ENCODE peak calls at places on chromosome 17, in ten cellular contexts. One of them, this sample, is unnamed. For H3K27me3, the result is how much of the 10 kb centered on the place peaks cover.

GRCh38 chr17:28774206-28774605 is 30.4 kb downstream of the TRAF4 start:
- DNase-seq in uterus: no peak
- DNase-seq in IMR-90: no peak
- DNase-seq in neural progenitor cell: no peak
- DNase-seq in HCT116: no peak
- DNase-seq in left ventricle myocardium inferior: no peak
- DNase-seq in bronchial epithelial cell: no peak
- DNase-seq in sigmoid colon: no peak
- DNase-seq in heart right ventricle: no peak
- DNase-seq in neuronal stem cell: no peak
- DNase-seq in this sample: no peak

GRCh38 chr17:7015587-7016020 is 3.2 kb downstream of the RNASEK start:
- DNase-seq in uterus: no peak
- DNase-seq in IMR-90: no peak
- DNase-seq in neural progenitor cell: no peak
- DNase-seq in HCT116: no peak
- DNase-seq in left ventricle myocardium inferior: no peak
- DNase-seq in bronchial epithelial cell: no peak
- DNase-seq in sigmoid colon: no peak
- DNase-seq in heart right ventricle: no peak
- DNase-seq in neuronal stem cell: no peak
- DNase-seq in this sample: no peak

GRCh38 chr17:28334176-28334575 is 1.1 kb downstream of the IFT20 start:
- DNase-seq in uterus: no peak
- DNase-seq in IMR-90: peak
- DNase-seq in neural progenitor cell: no peak
- DNase-seq in HCT116: no peak
- DNase-seq in left ventricle myocardium inferior: no peak
- DNase-seq in bronchial epithelial cell: no peak
- DNase-seq in sigmoid colon: peak
- DNase-seq in heart right ventricle: no peak
- DNase-seq in neuronal stem cell: no peak
- DNase-seq in this sample: no peak

GRCh38 chr17:79996291-79996690 is 39.4 kb downstream of the TBC1D16 start:
- DNase-seq in uterus: no peak
- DNase-seq in IMR-90: no peak
- DNase-seq in neural progenitor cell: no peak
- DNase-seq in HCT116: no peak
- DNase-seq in left ventricle myocardium inferior: no peak
- DNase-seq in bronchial epithelial cell: no peak
- DNase-seq in sigmoid colon: no peak
- DNase-seq in heart right ventricle: no peak
- DNase-seq in neuronal stem cell: no peak
- DNase-seq in this sample: no peak

GRCh38 chr17:55883112-55883511 is 132.3 kb downstream of the PCTP start:
- DNase-seq in uterus: no peak
- DNase-seq in IMR-90: no peak
- DNase-seq in neural progenitor cell: peak
- DNase-seq in HCT116: no peak
- DNase-seq in left ventricle myocardium inferior: no peak
- DNase-seq in bronchial epithelial cell: no peak
- DNase-seq in sigmoid colon: no peak
- DNase-seq in heart right ventricle: no peak
- DNase-seq in neuronal stem cell: no peak
- DNase-seq in this sample: no peak

GRCh38 chr17:48997827-48998556 is 807 bp downstream of the IGF2BP1 start:
- DNase-seq in uterus: no peak
- DNase-seq in IMR-90: no peak
- DNase-seq in neural progenitor cell: peak
- DNase-seq in HCT116: no peak
- DNase-seq in left ventricle myocardium inferior: no peak
- DNase-seq in bronchial epithelial cell: no peak
- DNase-seq in sigmoid colon: no peak
- DNase-seq in heart right ventricle: no peak
- DNase-seq in neuronal stem cell: no peak
- DNase-seq in this sample: no peak

GRCh38 chr17:79461041-79461440 is 149.8 kb downstream of the RBFOX3 start:
- DNase-seq in uterus: no peak
- DNase-seq in IMR-90: peak
- DNase-seq in neural progenitor cell: no peak
- DNase-seq in HCT116: no peak
- DNase-seq in left ventricle myocardium inferior: no peak
- DNase-seq in bronchial epithelial cell: peak
- DNase-seq in sigmoid colon: no peak
- DNase-seq in heart right ventricle: no peak
- DNase-seq in neuronal stem cell: no peak
- DNase-seq in this sample: peak

GRCh38 chr17:77840576-77841160 is 117.8 kb upstream of the TNRC6C start:
- DNase-seq in uterus: no peak
- DNase-seq in IMR-90: no peak
- DNase-seq in neural progenitor cell: no peak
- DNase-seq in HCT116: no peak
- DNase-seq in left ventricle myocardium inferior: peak
- DNase-seq in bronchial epithelial cell: no peak
- DNase-seq in sigmoid colon: peak
- DNase-seq in heart right ventricle: no peak
- DNase-seq in neuronal stem cell: no peak
- DNase-seq in this sample: no peak

GRCh38 chr17:55584055-55584685 is 72.9 kb upstream of the SMIM36 start:
- DNase-seq in uterus: no peak
- DNase-seq in IMR-90: peak
- DNase-seq in neural progenitor cell: no peak
- DNase-seq in HCT116: no peak
- DNase-seq in left ventricle myocardium inferior: no peak
- DNase-seq in bronchial epithelial cell: peak
- DNase-seq in sigmoid colon: no peak
- DNase-seq in heart right ventricle: no peak
- DNase-seq in neuronal stem cell: no peak
- DNase-seq in this sample: peak

GRCh38 chr17:673200-673681 is 41.4 kb downstream of the VPS53 start:
- DNase-seq in uterus: no peak
- DNase-seq in IMR-90: peak
- DNase-seq in neural progenitor cell: peak
- DNase-seq in HCT116: no peak
- DNase-seq in left ventricle myocardium inferior: no peak
- DNase-seq in bronchial epithelial cell: no peak
- DNase-seq in sigmoid colon: no peak
- DNase-seq in heart right ventricle: no peak
- DNase-seq in neuronal stem cell: peak
- DNase-seq in this sample: no peak

GRCh38 chr17:14297161-14297851 is 3.6 kb upstream of the HS3ST3B1 start:
- DNase-seq in uterus: no peak
- DNase-seq in IMR-90: no peak
- DNase-seq in neural progenitor cell: peak
- DNase-seq in HCT116: no peak
- DNase-seq in left ventricle myocardium inferior: peak
- DNase-seq in bronchial epithelial cell: no peak
- DNase-seq in sigmoid colon: no peak
- DNase-seq in heart right ventricle: peak
- DNase-seq in neuronal stem cell: peak
- DNase-seq in this sample: peak

GRCh38 chr17:14295676-14296075 is 5.2 kb upstream of the HS3ST3B1 start:
- DNase-seq in uterus: no peak
- DNase-seq in IMR-90: no peak
- DNase-seq in neural progenitor cell: no peak
- DNase-seq in HCT116: no peak
- DNase-seq in left ventricle myocardium inferior: no peak
- DNase-seq in bronchial epithelial cell: no peak
- DNase-seq in sigmoid colon: no peak
- DNase-seq in heart right ventricle: no peak
- DNase-seq in neuronal stem cell: no peak
- DNase-seq in this sample: no peak

GRCh38 chr17:14298221-14298994 is 2.5 kb upstream of the HS3ST3B1 start:
- DNase-seq in uterus: no peak
- DNase-seq in IMR-90: no peak
- DNase-seq in neural progenitor cell: peak
- DNase-seq in HCT116: no peak
- DNase-seq in left ventricle myocardium inferior: no peak
- DNase-seq in bronchial epithelial cell: no peak
- DNase-seq in sigmoid colon: no peak
- DNase-seq in heart right ventricle: no peak
- DNase-seq in neuronal stem cell: no peak
- DNase-seq in this sample: no peak

GRCh38 chr17:14296511-14296910 is 4.4 kb upstream of the HS3ST3B1 start:
- DNase-seq in uterus: no peak
- DNase-seq in IMR-90: no peak
- DNase-seq in neural progenitor cell: no peak
- DNase-seq in HCT116: no peak
- DNase-seq in left ventricle myocardium inferior: no peak
- DNase-seq in bronchial epithelial cell: no peak
- DNase-seq in sigmoid colon: no peak
- DNase-seq in heart right ventricle: no peak
- DNase-seq in neuronal stem cell: no peak
- DNase-seq in this sample: no peak

DNA sequence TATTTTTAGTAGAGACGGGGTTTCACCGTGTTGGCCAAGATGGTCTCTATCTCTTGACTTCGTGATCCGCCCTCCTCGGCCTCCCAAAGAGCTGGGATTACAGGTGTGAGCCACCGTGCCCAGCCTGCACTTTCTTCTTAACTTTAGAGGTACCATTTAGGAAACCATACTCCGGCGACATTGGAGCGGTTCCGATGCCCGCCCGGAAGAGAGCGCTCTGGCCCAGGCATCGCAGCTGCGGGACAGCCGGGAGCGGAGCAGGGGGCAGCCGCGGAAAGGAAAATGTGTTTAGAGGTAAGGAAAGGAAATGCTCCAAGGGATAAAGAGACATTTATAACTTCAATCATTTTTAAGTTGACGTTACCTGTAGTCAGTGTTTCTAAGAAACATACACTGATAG is 6.0 kb upstream of the HS3ST3B1 start:
- DNase-seq in uterus: no peak
- DNase-seq in IMR-90: no peak
- DNase-seq in neural progenitor cell: no peak
- DNase-seq in HCT116: no peak
- DNase-seq in left ventricle myocardium inferior: no peak
- DNase-seq in bronchial epithelial cell: no peak
- DNase-seq in sigmoid colon: no peak
- DNase-seq in heart right ventricle: no peak
- DNase-seq in neuronal stem cell: no peak
- DNase-seq in this sample: no peak
- H3K27me3 ChIP-seq in uterus: under half
- H3K27me3 ChIP-seq in IMR-90: under half
- H3K27me3 ChIP-seq in neural progenitor cell: half or more
- H3K27me3 ChIP-seq in HCT116: under half
- H3K27me3 ChIP-seq in left ventricle myocardium inferior: half or more
- H3K27me3 ChIP-seq in bronchial epithelial cell: under half
- H3K27me3 ChIP-seq in sigmoid colon: under half
- H3K27me3 ChIP-seq in heart right ventricle: half or more
- H3K27me3 ChIP-seq in neuronal stem cell: under half
- H3K27me3 ChIP-seq in this sample: under half

DNA sequence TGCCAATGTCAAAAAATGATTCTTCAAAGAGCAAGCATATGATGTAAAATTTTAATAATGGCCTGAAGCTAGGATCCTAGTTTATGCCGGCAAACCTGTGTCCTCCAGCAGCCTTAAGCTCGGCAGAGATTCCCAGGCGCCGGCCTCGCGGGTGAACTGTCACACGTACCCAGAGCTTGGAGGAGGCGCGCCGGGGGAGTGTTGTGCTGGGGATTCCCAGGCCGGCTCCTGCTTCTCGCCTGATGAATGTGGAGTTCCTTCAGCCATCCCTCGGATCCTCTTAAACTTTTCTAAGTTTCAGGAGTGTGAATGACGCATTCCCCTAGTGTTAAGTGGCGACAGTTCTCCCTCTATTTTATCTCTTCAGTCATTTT is 19.1 kb upstream of the NTN1 start:
- DNase-seq in uterus: no peak
- DNase-seq in IMR-90: no peak
- DNase-seq in neural progenitor cell: peak
- DNase-seq in HCT116: no peak
- DNase-seq in left ventricle myocardium inferior: no peak
- DNase-seq in bronchial epithelial cell: no peak
- DNase-seq in sigmoid colon: no peak
- DNase-seq in heart right ventricle: no peak
- DNase-seq in neuronal stem cell: no peak
- DNase-seq in this sample: peak
- H3K27me3 ChIP-seq in uterus: under half
- H3K27me3 ChIP-seq in IMR-90: under half
- H3K27me3 ChIP-seq in neural progenitor cell: half or more
- H3K27me3 ChIP-seq in HCT116: under half
- H3K27me3 ChIP-seq in left ventricle myocardium inferior: half or more
- H3K27me3 ChIP-seq in bronchial epithelial cell: under half
- H3K27me3 ChIP-seq in sigmoid colon: under half
- H3K27me3 ChIP-seq in heart right ventricle: half or more
- H3K27me3 ChIP-seq in neuronal stem cell: under half
- H3K27me3 ChIP-seq in this sample: under half

GRCh38 chr17:8227238-8227581 is 16.8 kb upstream of the AURKB start:
- DNase-seq in uterus: no peak
- DNase-seq in IMR-90: no peak
- DNase-seq in neural progenitor cell: no peak
- DNase-seq in HCT116: no peak
- DNase-seq in left ventricle myocardium inferior: no peak
- DNase-seq in bronchial epithelial cell: no peak
- DNase-seq in sigmoid colon: no peak
- DNase-seq in heart right ventricle: no peak
- DNase-seq in neuronal stem cell: no peak
- DNase-seq in this sample: no peak
- H3K27me3 ChIP-seq in uterus: under half
- H3K27me3 ChIP-seq in IMR-90: under half
- H3K27me3 ChIP-seq in neural progenitor cell: under half
- H3K27me3 ChIP-seq in HCT116: under half
- H3K27me3 ChIP-seq in left ventricle myocardium inferior: under half
- H3K27me3 ChIP-seq in bronchial epithelial cell: under half
- H3K27me3 ChIP-seq in sigmoid colon: under half
- H3K27me3 ChIP-seq in heart right ventricle: under half
- H3K27me3 ChIP-seq in neuronal stem cell: under half
- H3K27me3 ChIP-seq in this sample: under half

GRCh38 chr17:74353446-74354060 is 8.1 kb downstream of the BTBD17 start:
- DNase-seq in uterus: no peak
- DNase-seq in IMR-90: no peak
- DNase-seq in neural progenitor cell: no peak
- DNase-seq in HCT116: no peak
- DNase-seq in left ventricle myocardium inferior: no peak
- DNase-seq in bronchial epithelial cell: no peak
- DNase-seq in sigmoid colon: no peak
- DNase-seq in heart right ventricle: no peak
- DNase-seq in neuronal stem cell: no peak
- DNase-seq in this sample: no peak

GRCh38 chr17:74347646-74348045 is 14.0 kb downstream of the BTBD17 start:
- DNase-seq in uterus: no peak
- DNase-seq in IMR-90: no peak
- DNase-seq in neural progenitor cell: no peak
- DNase-seq in HCT116: no peak
- DNase-seq in left ventricle myocardium inferior: no peak
- DNase-seq in bronchial epithelial cell: no peak
- DNase-seq in sigmoid colon: no peak
- DNase-seq in heart right ventricle: no peak
- DNase-seq in neuronal stem cell: no peak
- DNase-seq in this sample: no peak

GRCh38 chr17:74349120-74349519 is 12.5 kb downstream of the BTBD17 start:
- DNase-seq in uterus: no peak
- DNase-seq in IMR-90: no peak
- DNase-seq in neural progenitor cell: no peak
- DNase-seq in HCT116: no peak
- DNase-seq in left ventricle myocardium inferior: no peak
- DNase-seq in bronchial epithelial cell: no peak
- DNase-seq in sigmoid colon: no peak
- DNase-seq in heart right ventricle: no peak
- DNase-seq in neuronal stem cell: no peak
- DNase-seq in this sample: no peak

GRCh38 chr17:74351552-74352210 is 10.0 kb downstream of the BTBD17 start:
- DNase-seq in uterus: no peak
- DNase-seq in IMR-90: no peak
- DNase-seq in neural progenitor cell: peak
- DNase-seq in HCT116: no peak
- DNase-seq in left ventricle myocardium inferior: no peak
- DNase-seq in bronchial epithelial cell: no peak
- DNase-seq in sigmoid colon: no peak
- DNase-seq in heart right ventricle: no peak
- DNase-seq in neuronal stem cell: peak
- DNase-seq in this sample: no peak

GRCh38 chr17:74350486-74350885 is 11.2 kb downstream of the BTBD17 start:
- DNase-seq in uterus: no peak
- DNase-seq in IMR-90: no peak
- DNase-seq in neural progenitor cell: no peak
- DNase-seq in HCT116: no peak
- DNase-seq in left ventricle myocardium inferior: no peak
- DNase-seq in bronchial epithelial cell: no peak
- DNase-seq in sigmoid colon: no peak
- DNase-seq in heart right ventricle: no peak
- DNase-seq in neuronal stem cell: no peak
- DNase-seq in this sample: no peak
- H3K27me3 ChIP-seq in uterus: under half
- H3K27me3 ChIP-seq in IMR-90: under half
- H3K27me3 ChIP-seq in neural progenitor cell: half or more
- H3K27me3 ChIP-seq in HCT116: under half
- H3K27me3 ChIP-seq in left ventricle myocardium inferior: half or more
- H3K27me3 ChIP-seq in bronchial epithelial cell: under half
- H3K27me3 ChIP-seq in sigmoid colon: under half
- H3K27me3 ChIP-seq in heart right ventricle: half or more
- H3K27me3 ChIP-seq in neuronal stem cell: under half
- H3K27me3 ChIP-seq in this sample: under half

This sample was measured in mammary epithelial cell.